ENCODE peak calls at places on chromosomes 5 and 9, in four cellular contexts. One of them, this sample, is unnamed.

GRCh38 chr5:9845185-9845584 is 215.0 kb upstream of the TAS2R1 start:
- DNase-seq in fibroblast of lung: no peak
- DNase-seq in tibial nerve: no peak
- DNase-seq in heart left ventricle: no peak
- DNase-seq in this sample: no peak

GRCh38 chr5:100898504-100899346 is 4.4 kb downstream of the ST8SIA4 start:
- DNase-seq in fibroblast of lung: no peak
- DNase-seq in heart left ventricle: no peak
- DNase-seq in tibial nerve: no peak
- DNase-seq in this sample: no peak

GRCh38 chr5:27403248-27403882 is 365.0 kb upstream of the CDH9 start:
- DNase-seq in tibial nerve: no peak
- DNase-seq in heart left ventricle: no peak
- DNase-seq in fibroblast of lung: no peak
- DNase-seq in this sample: no peak

GRCh38 chr9:28770226-28770625 is 1196.9 kb upstream of the C9orf72 start:
- DNase-seq in tibial nerve: no peak
- DNase-seq in fibroblast of lung: no peak
- DNase-seq in heart left ventricle: no peak
- DNase-seq in this sample: no peak

GRCh38 chr9:127180457-127181314 is 58.3 kb upstream of the ANGPTL2 start:
- DNase-seq in heart left ventricle: peak; percentile 14
- DNase-seq in fibroblast of lung: no peak
- DNase-seq in tibial nerve: no peak
- DNase-seq in this sample: peak; percentile 44

GRCh38 chr9:110156902-110157301 is 51.1 kb downstream of the C9orf152 start:
- DNase-seq in tibial nerve: peak; percentile 25
- DNase-seq in fibroblast of lung: peak; percentile 46
- DNase-seq in heart left ventricle: no peak
- DNase-seq in this sample: no peak

GRCh38 chr5:26649000-26649399 is 389.4 kb downstream of the CDH9 start:
- DNase-seq in heart left ventricle: no peak
- DNase-seq in fibroblast of lung: no peak
- DNase-seq in tibial nerve: no peak
- DNase-seq in this sample: no peak

GRCh38 chr5:107893642-107894041 is 222.9 kb upstream of the EFNA5 start:
- DNase-seq in heart left ventricle: no peak
- DNase-seq in fibroblast of lung: peak; percentile 63
- DNase-seq in tibial nerve: peak; percentile 54
- DNase-seq in this sample: no peak

GRCh38 chr5:167853421-167853820 is 438.0 kb upstream of the WWC1 start:
- DNase-seq in heart left ventricle: no peak
- DNase-seq in fibroblast of lung: peak; percentile 81
- DNase-seq in tibial nerve: no peak
- DNase-seq in this sample: no peak

GRCh38 chr5:6343951-6344596 is 34.3 kb downstream of the MED10 start:
- DNase-seq in heart left ventricle: no peak
- DNase-seq in tibial nerve: no peak
- DNase-seq in fibroblast of lung: no peak
- DNase-seq in this sample: no peak

GRCh38 chr5:154198611-154199230 is 8.2 kb downstream of the GALNT10 start:
- DNase-seq in tibial nerve: no peak
- DNase-seq in fibroblast of lung: peak; percentile 38
- DNase-seq in heart left ventricle: no peak
- DNase-seq in this sample: no peak

GRCh38 chr5:127813633-127814171 is 110.5 kb downstream of the CCDC192 start:
- DNase-seq in tibial nerve: no peak
- DNase-seq in heart left ventricle: no peak
- DNase-seq in fibroblast of lung: peak; percentile 72
- DNase-seq in this sample: no peak

GRCh38 chr9:93120846-93121315 is 13.2 kb downstream of the NINJ1 start:
- DNase-seq in heart left ventricle: no peak
- DNase-seq in fibroblast of lung: no peak
- DNase-seq in tibial nerve: no peak
- DNase-seq in this sample: no peak

GRCh38 chr9:122030357-122030756 is 62.8 kb downstream of the TTLL11 start:
- DNase-seq in heart left ventricle: no peak
- DNase-seq in fibroblast of lung: no peak
- DNase-seq in tibial nerve: no peak
- DNase-seq in this sample: no peak

GRCh38 chr5:34632805-34633414 is 23.2 kb upstream of the RAI14 start:
- DNase-seq in heart left ventricle: no peak
- DNase-seq in fibroblast of lung: peak; percentile 58
- DNase-seq in tibial nerve: no peak
- DNase-seq in this sample: no peak

GRCh38 chr5:67983251-67983941 is 232.2 kb upstream of the PIK3R1 start:
- DNase-seq in fibroblast of lung: peak; percentile 87
- DNase-seq in heart left ventricle: no peak
- DNase-seq in tibial nerve: no peak
- DNase-seq in this sample: no peak

GRCh38 chr5:20113031-20113685 is 125.2 kb upstream of the CDH18 start:
- DNase-seq in heart left ventricle: no peak
- DNase-seq in fibroblast of lung: peak; percentile 15
- DNase-seq in tibial nerve: no peak
- DNase-seq in this sample: no peak

GRCh38 chr9:19551124-19551929 is 142.5 kb downstream of the ACER2 start:
- DNase-seq in fibroblast of lung: peak; percentile 16
- DNase-seq in heart left ventricle: no peak
- DNase-seq in tibial nerve: no peak
- DNase-seq in this sample: no peak

GRCh38 chr5:135493406-135494180 is 41.4 kb upstream of the TIFAB start:
- DNase-seq in tibial nerve: peak; percentile 19
- DNase-seq in heart left ventricle: no peak
- DNase-seq in fibroblast of lung: peak; percentile 90
- DNase-seq in this sample: no peak

GRCh38 chr5:124661317-124662141 is 84.9 kb downstream of the ZNF608 start:
- DNase-seq in fibroblast of lung: peak; percentile 67
- DNase-seq in heart left ventricle: no peak
- DNase-seq in tibial nerve: no peak
- DNase-seq in this sample: no peak

GRCh38 chr5:55481293-55481900 is 53.4 kb downstream of the PLPP1 start:
- DNase-seq in fibroblast of lung: no peak
- DNase-seq in tibial nerve: no peak
- DNase-seq in heart left ventricle: no peak
- DNase-seq in this sample: no peak

GRCh38 chr9:34492051-34492450 is 30.7 kb downstream of the ENHO start:
- DNase-seq in heart left ventricle: no peak
- DNase-seq in fibroblast of lung: no peak
- DNase-seq in tibial nerve: no peak
- DNase-seq in this sample: no peak

GRCh38 chr9:21121595-21122251 is 19.9 kb downstream of the IFNW1 start:
- DNase-seq in heart left ventricle: no peak
- DNase-seq in fibroblast of lung: no peak
- DNase-seq in tibial nerve: no peak
- DNase-seq in this sample: no peak

GRCh38 chr5:126769703-126770102 is 7.2 kb upstream of the LMNB1 start:
- DNase-seq in fibroblast of lung: no peak
- DNase-seq in tibial nerve: no peak
- DNase-seq in heart left ventricle: no peak
- DNase-seq in this sample: no peak

GRCh38 chr5:141441571-141442170 is 11.4 kb downstream of the PCDHGA12 start:
- DNase-seq in tibial nerve: no peak
- DNase-seq in heart left ventricle: peak; percentile 41
- DNase-seq in fibroblast of lung: no peak
- DNase-seq in this sample: no peak

GRCh38 chr5:167940911-167941310 is 350.5 kb upstream of the WWC1 start:
- DNase-seq in fibroblast of lung: no peak
- DNase-seq in tibial nerve: no peak
- DNase-seq in heart left ventricle: no peak
- DNase-seq in this sample: no peak

GRCh38 chr9:113178087-113178486 is 27.3 kb downstream of the SLC31A2 start:
- DNase-seq in fibroblast of lung: peak; percentile 44
- DNase-seq in tibial nerve: no peak
- DNase-seq in heart left ventricle: no peak
- DNase-seq in this sample: no peak

GRCh38 chr5:60312098-60312497 is 387.9 kb downstream of the DEPDC1B start:
- DNase-seq in tibial nerve: no peak
- DNase-seq in heart left ventricle: no peak
- DNase-seq in fibroblast of lung: no peak
- DNase-seq in this sample: no peak

GRCh38 chr5:78008356-78008967 is 232.3 kb upstream of the TBCA start:
- DNase-seq in tibial nerve: no peak
- DNase-seq in fibroblast of lung: peak; percentile 68
- DNase-seq in heart left ventricle: no peak
- DNase-seq in this sample: no peak

GRCh38 chr5:125394661-125395280 is 648.3 kb upstream of the ZNF608 start:
- DNase-seq in heart left ventricle: no peak
- DNase-seq in tibial nerve: no peak
- DNase-seq in fibroblast of lung: no peak
- DNase-seq in this sample: no peak

GRCh38 chr9:116175616-116176015 is 22.0 kb downstream of the PAPPA start:
- DNase-seq in heart left ventricle: no peak
- DNase-seq in tibial nerve: no peak
- DNase-seq in fibroblast of lung: peak; percentile 43
- DNase-seq in this sample: no peak

GRCh38 chr5:133247881-133248642 is 196.2 kb downstream of the HSPA4 start:
- DNase-seq in heart left ventricle: no peak
- DNase-seq in tibial nerve: no peak
- DNase-seq in fibroblast of lung: peak; percentile 71
- DNase-seq in this sample: peak; percentile 80

GRCh38 chr9:97880336-97880735 is 27.3 kb downstream of the FOXE1 start:
- DNase-seq in fibroblast of lung: peak; percentile 53
- DNase-seq in heart left ventricle: no peak
- DNase-seq in tibial nerve: no peak
- DNase-seq in this sample: no peak

GRCh38 chr5:120803282-120803681 is 339.2 kb downstream of the PRR16 start:
- DNase-seq in heart left ventricle: no peak
- DNase-seq in tibial nerve: no peak
- DNase-seq in fibroblast of lung: peak; percentile 71
- DNase-seq in this sample: no peak

GRCh38 chr9:129987047-129987446 is 55.9 kb downstream of the FNBP1 start:
- DNase-seq in heart left ventricle: no peak
- DNase-seq in fibroblast of lung: no peak
- DNase-seq in tibial nerve: no peak
- DNase-seq in this sample: no peak
- TF ChIP-seq CTCF in heart left ventricle: no peak
- TF ChIP-seq CTCF in fibroblast of lung: no peak
- TF ChIP-seq CTCF in tibial nerve: no peak
- TF ChIP-seq CTCF in this sample: no peak

DNA sequence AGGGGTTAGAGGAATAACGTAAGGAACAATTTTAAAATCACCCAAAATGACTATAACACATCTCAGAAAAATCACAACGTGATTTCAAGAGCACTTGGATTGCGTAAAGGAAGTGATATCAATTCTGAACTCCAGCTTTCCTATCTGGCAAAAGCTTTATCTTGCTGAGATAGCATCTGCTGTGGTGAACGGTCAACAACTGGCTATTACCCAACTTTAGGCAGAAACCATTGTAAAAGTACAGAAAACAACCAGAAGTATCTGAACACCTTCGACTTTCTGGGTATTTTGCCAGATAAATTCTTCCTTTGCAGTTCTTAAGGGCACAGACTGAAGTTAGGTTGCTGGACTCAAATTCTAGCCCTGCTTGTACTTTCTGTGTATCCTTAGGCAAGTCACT is 9.2 kb downstream of the ABLIM3 start:
- DNase-seq in tibial nerve: no peak
- DNase-seq in heart left ventricle: no peak
- DNase-seq in fibroblast of lung: peak; percentile 59
- DNase-seq in this sample: no peak
- H3K4me1 ChIP-seq in tibial nerve: peaks cover 45% of the 10 kb centered on the region
- H3K4me1 ChIP-seq in heart left ventricle: peaks cover 57% of the 10 kb centered on the region
- H3K4me1 ChIP-seq in fibroblast of lung: peaks cover 41% of the 10 kb centered on the region
- H3K4me1 ChIP-seq in this sample: peaks cover 50% of the 10 kb centered on the region

GRCh38 chr9:129929467-129930125 is 94.3 kb downstream of the USP20 start:
- DNase-seq in tibial nerve: no peak
- DNase-seq in heart left ventricle: no peak
- DNase-seq in fibroblast of lung: no peak
- DNase-seq in this sample: no peak
- TF ChIP-seq CTCF in tibial nerve: no peak
- TF ChIP-seq CTCF in heart left ventricle: no peak
- TF ChIP-seq CTCF in fibroblast of lung: no peak
- TF ChIP-seq CTCF in this sample: no peak

DNA sequence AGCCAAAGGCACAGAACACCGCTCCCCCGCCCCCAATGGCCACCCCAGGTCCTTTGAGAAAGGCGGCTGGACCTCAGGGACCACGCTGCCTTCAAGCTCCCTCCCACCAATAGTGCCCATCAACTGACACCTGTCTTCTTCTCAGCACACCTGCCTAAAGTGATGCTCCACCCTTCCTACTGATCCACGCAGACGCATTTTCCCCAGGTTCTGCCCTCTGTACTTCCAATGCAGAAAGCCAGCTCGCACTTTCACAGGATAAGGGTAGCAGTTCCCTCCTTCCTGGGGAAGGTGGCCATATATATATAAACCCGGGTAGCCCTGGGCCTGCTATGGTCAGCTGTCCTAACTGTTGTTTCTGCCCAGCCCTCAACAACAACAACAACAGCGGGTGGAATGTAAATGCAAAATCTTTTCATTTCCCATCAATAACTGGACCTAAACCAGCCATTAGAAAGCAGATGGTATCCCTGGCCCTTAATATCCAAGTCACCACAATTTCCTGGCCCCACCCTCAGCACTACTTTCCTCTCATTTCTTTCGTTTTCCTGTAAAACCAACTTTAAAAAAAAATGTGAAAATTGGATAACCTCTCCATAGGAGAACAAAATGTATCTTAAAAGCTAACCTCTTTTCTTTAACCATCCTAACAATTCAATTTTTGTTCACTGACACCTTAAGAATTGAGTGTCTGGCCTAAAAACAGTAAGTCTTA is 1.7 kb downstream of the GOLM1 start:
- DNase-seq in heart left ventricle: no peak
- DNase-seq in fibroblast of lung: no peak
- DNase-seq in tibial nerve: no peak
- DNase-seq in this sample: no peak
- H3K4me1 ChIP-seq in heart left ventricle: no peaks in the 10 kb centered on the region
- H3K4me1 ChIP-seq in fibroblast of lung: peaks cover 2% of the 10 kb centered on the region
- H3K4me1 ChIP-seq in tibial nerve: peaks cover 14% of the 10 kb centered on the region
- H3K4me1 ChIP-seq in this sample: no peaks in the 10 kb centered on the region

GRCh38 chr9:4228606-4229005 is 71.3 kb downstream of the GLIS3 start:
- DNase-seq in tibial nerve: no peak
- DNase-seq in fibroblast of lung: peak; percentile 70
- DNase-seq in heart left ventricle: no peak
- DNase-seq in this sample: no peak
- TF ChIP-seq CTCF in tibial nerve: peak; percentile 47
- TF ChIP-seq CTCF in fibroblast of lung: peak; percentile 77
- TF ChIP-seq CTCF in heart left ventricle: peak; percentile 56
- TF ChIP-seq CTCF in this sample: peak; percentile 43

This sample was measured in psoas muscle.